ENCODE peak calls at places on chromosomes 2 and 18, in eight cellular contexts. F is IMR-90; Y is fibroblast of the aortic adventitia; Z is CD8-positive, alpha-beta T cell; L is stomach; K is nephron progenitor cell; P is tibial artery; W is tibial nerve. N is an unnamed sample.

GRCh38 chr2:59806486-59806885 is 747.0 kb downstream of the BCL11A start:
- DNase-seq in W (no peak), F (no peak), L (no peak), P (no peak), Y (no peak), K (no peak), Z (no peak), N (no peak)

GRCh38 chr2:190879474-190880373 is 897 bp upstream of the GLS start:
- DNase-seq in K (no peak), W (no peak), Y (peak), L (no peak), P (no peak), F (no peak), Z (no peak), N (no peak)

GRCh38 chr2:105409717-105410116 is 10.9 kb upstream of the FHL2 start:
- DNase-seq in Z (no peak), L (peak), K (no peak), F (peak), P (peak), W (peak), Y (peak), N (no peak)

GRCh38 chr18:55672574-55673361 is 84.8 kb upstream of the TCF4 start:
- DNase-seq in L (no peak), F (no peak), Y (peak), W (peak), K (no peak), Z (no peak), P (no peak), N (no peak)

GRCh38 chr2:71846669-71847291 is 300.9 kb downstream of the CYP26B1 start:
- DNase-seq in Y (peak), Z (no peak), L (no peak), W (no peak), K (no peak), F (peak), P (no peak), N (no peak)

GRCh38 chr18:5951515-5952081 is 56.3 kb upstream of the TMEM200C start:
- DNase-seq in L (no peak), W (no peak), P (no peak), F (no peak), Y (no peak), K (no peak), Z (no peak), N (no peak)

GRCh38 chr18:27780061-27780740 is 396.7 kb downstream of the CDH2 start:
- DNase-seq in F (no peak), P (no peak), W (no peak), L (no peak), Z (no peak), K (no peak), Y (no peak), N (no peak)

GRCh38 chr2:27710176-27710575 is 46.5 kb downstream of the SLC4A1AP start:
- DNase-seq in K (no peak), Z (no peak), P (no peak), W (no peak), F (no peak), Y (no peak), L (no peak), N (no peak)

GRCh38 chr2:17579605-17580318 is 39.3 kb downstream of the VSNL1 start:
- DNase-seq in K (no peak), L (no peak), Z (no peak), W (no peak), Y (no peak), P (no peak), F (no peak), N (no peak)

GRCh38 chr18:79935925-79936324 is 15.5 kb downstream of the SLC66A2 start:
- DNase-seq in F (no peak), Y (no peak), W (no peak), Z (no peak), P (no peak), L (no peak), K (no peak), N (peak)

GRCh38 chr2:132038179-132038882 is 123.4 kb downstream of the ANKRD30BL start:
- DNase-seq in Z (no peak), P (no peak), K (peak), Y (no peak), L (no peak), W (no peak), F (no peak), N (no peak)

GRCh38 chr2:75548036-75548573 is 12.6 kb downstream of the EVA1A start:
- DNase-seq in F (peak), P (no peak), W (no peak), Z (no peak), L (peak), K (no peak), Y (no peak), N (no peak)

GRCh38 chr2:109143214-109144187 is 14.5 kb downstream of the SH3RF3 start:
- DNase-seq in F (peak), P (no peak), L (no peak), K (no peak), Z (peak), Y (no peak), W (no peak), N (no peak)

GRCh38 chr2:238573065-238573778 is 146.5 kb downstream of the ASB1 start:
- DNase-seq in Y (no peak), K (peak), W (no peak), L (no peak), Z (peak), F (no peak), P (no peak), N (no peak)

GRCh38 chr2:195575879-195576391 is 81.1 kb upstream of the SLC39A10 start:
- DNase-seq in Z (no peak), P (no peak), Y (peak), W (peak), F (peak), L (no peak), K (no peak), N (no peak)

GRCh38 chr2:200614249-200614648 is 28.4 kb downstream of the AOX1 start:
- DNase-seq in Y (no peak), F (no peak), P (no peak), Z (no peak), W (no peak), K (no peak), L (no peak), N (no peak)

GRCh38 chr2:172279843-172280242 is 147.5 kb upstream of the ITGA6 start:
- DNase-seq in L (no peak), Y (no peak), P (no peak), F (no peak), W (no peak), K (no peak), Z (no peak), N (no peak)

GRCh38 chr2:118124293-118124891 is 36.1 kb downstream of the INSIG2 start:
- DNase-seq in F (no peak), Z (no peak), W (no peak), K (no peak), P (peak), Y (no peak), L (no peak), N (no peak)

GRCh38 chr2:75054296-75054695 is 95.9 kb downstream of the POLE4 start:
- DNase-seq in F (no peak), P (no peak), Z (no peak), L (no peak), W (no peak), Y (no peak), K (no peak), N (no peak)

GRCh38 chr2:75500633-75501032 is 60.1 kb downstream of the EVA1A start:
- DNase-seq in F (peak), W (no peak), Y (no peak), L (no peak), Z (no peak), P (no peak), K (no peak), N (no peak)

GRCh38 chr18:8765692-8766463 is 60.5 kb downstream of the MTCL1 start:
- DNase-seq in K (no peak), Y (peak), F (no peak), Z (no peak), L (no peak), P (no peak), W (no peak), N (no peak)

GRCh38 chr2:68662466-68662865 is 19.1 kb downstream of the PROKR1 start:
- DNase-seq in Y (no peak), K (no peak), L (no peak), P (no peak), W (no peak), Z (no peak), F (no peak), N (no peak)

GRCh38 chr18:49846263-49846662 is 32.9 kb upstream of the ACAA2 start:
- DNase-seq in P (no peak), Y (peak), F (peak), Z (no peak), W (peak), L (no peak), K (no peak), N (no peak)

GRCh38 chr2:168699834-168700417 is 102.5 kb upstream of the NOSTRIN start:
- DNase-seq in K (no peak), L (peak), P (peak), Z (no peak), F (peak), Y (peak), W (peak), N (no peak)

GRCh38 chr2:163657257-163657656 is 78.6 kb downstream of the FIGN start:
- DNase-seq in K (no peak), W (no peak), F (peak), Y (peak), L (no peak), Z (no peak), P (no peak), N (no peak)

GRCh38 chr2:23287250-23287704 is 97.7 kb upstream of the KLHL29 start:
- DNase-seq in L (no peak), Z (no peak), Y (peak), K (no peak), W (peak), F (peak), P (no peak), N (no peak)

GRCh38 chr18:78514910-78515670 is 464.5 kb upstream of the SALL3 start:
- DNase-seq in F (no peak), Z (no peak), Y (no peak), K (no peak), P (no peak), L (peak), W (no peak), N (no peak)

GRCh38 chr2:119809329-119810038 is 49.8 kb downstream of the PTPN4 start:
- DNase-seq in K (no peak), W (no peak), P (no peak), L (no peak), Y (peak), F (peak), Z (no peak), N (no peak)

GRCh38 chr2:104852161-104852689 is 1.7 kb upstream of the POU3F3 start:
- DNase-seq in K (peak), Z (no peak), F (no peak), P (no peak), L (no peak), Y (no peak), W (no peak), N (no peak)

GRCh38 chr2:215693269-215693998 is 257.6 kb upstream of the FN1 start:
- DNase-seq in Z (no peak), Y (peak), L (no peak), P (no peak), W (no peak), F (peak), K (no peak), N (no peak)

GRCh38 chr2:9221223-9221622 is 14.6 kb downstream of the ASAP2 start:
- DNase-seq in W (no peak), L (no peak), F (no peak), Z (no peak), Y (peak), P (peak), K (no peak), N (no peak)

GRCh38 chr2:150280255-150280654 is 207.2 kb downstream of the RND3 start:
- DNase-seq in L (no peak), Z (no peak), P (peak), F (peak), K (no peak), Y (peak), W (peak), N (no peak)

GRCh38 chr18:58649966-58650816 is 21.1 kb upstream of the MALT1 start:
- DNase-seq in Z (peak), L (no peak), W (no peak), F (peak), Y (peak), K (no peak), P (no peak), N (no peak)

GRCh38 chr2:177597759-177598158 is 205.2 kb downstream of the AGPS start:
- DNase-seq in P (no peak), K (no peak), W (no peak), Y (no peak), Z (no peak), F (no peak), L (no peak), N (no peak)

GRCh38 chr2:236498369-236498768 is 71.3 kb upstream of the ACKR3 start:
- DNase-seq in F (peak), Y (peak), L (no peak), W (no peak), P (no peak), Z (no peak), K (no peak), N (no peak)
- TF ChIP-seq CTCF in F (no peak), Y (no peak), L (no peak), W (no peak), P (no peak), Z (no peak), K (no peak), N (no peak)

GRCh38 chr2:234293973-234294372 is 202.9 kb downstream of the ARL4C start:
- DNase-seq in Y (no peak), Z (no peak), P (no peak), W (no peak), L (no peak), F (no peak), K (no peak), N (no peak)
- TF ChIP-seq CTCF in Y (no peak), Z (no peak), P (no peak), W (no peak), L (no peak), F (peak), K (no peak), N (peak)

GRCh38 chr2:224379986-224380385 is 21.9 kb downstream of the FAM124B start:
- DNase-seq in P (peak), K (no peak), W (no peak), Y (peak), L (no peak), Z (no peak), F (no peak), N (no peak)

GRCh38 chr2:224381913-224382647 is 19.8 kb downstream of the FAM124B start:
- DNase-seq in W (no peak), Z (no peak), K (no peak), Y (peak), F (no peak), L (no peak), P (no peak), N (no peak)

GRCh38 chr2:224382973-224383555 is 18.8 kb downstream of the FAM124B start:
- DNase-seq in P (no peak), F (no peak), Z (no peak), W (no peak), Y (no peak), K (no peak), L (no peak), N (no peak)

GRCh38 chr2:224379210-224379609 is 22.7 kb downstream of the FAM124B start:
- DNase-seq in F (no peak), Y (no peak), K (no peak), P (no peak), W (no peak), Z (no peak), L (no peak), N (no peak)

DNA sequence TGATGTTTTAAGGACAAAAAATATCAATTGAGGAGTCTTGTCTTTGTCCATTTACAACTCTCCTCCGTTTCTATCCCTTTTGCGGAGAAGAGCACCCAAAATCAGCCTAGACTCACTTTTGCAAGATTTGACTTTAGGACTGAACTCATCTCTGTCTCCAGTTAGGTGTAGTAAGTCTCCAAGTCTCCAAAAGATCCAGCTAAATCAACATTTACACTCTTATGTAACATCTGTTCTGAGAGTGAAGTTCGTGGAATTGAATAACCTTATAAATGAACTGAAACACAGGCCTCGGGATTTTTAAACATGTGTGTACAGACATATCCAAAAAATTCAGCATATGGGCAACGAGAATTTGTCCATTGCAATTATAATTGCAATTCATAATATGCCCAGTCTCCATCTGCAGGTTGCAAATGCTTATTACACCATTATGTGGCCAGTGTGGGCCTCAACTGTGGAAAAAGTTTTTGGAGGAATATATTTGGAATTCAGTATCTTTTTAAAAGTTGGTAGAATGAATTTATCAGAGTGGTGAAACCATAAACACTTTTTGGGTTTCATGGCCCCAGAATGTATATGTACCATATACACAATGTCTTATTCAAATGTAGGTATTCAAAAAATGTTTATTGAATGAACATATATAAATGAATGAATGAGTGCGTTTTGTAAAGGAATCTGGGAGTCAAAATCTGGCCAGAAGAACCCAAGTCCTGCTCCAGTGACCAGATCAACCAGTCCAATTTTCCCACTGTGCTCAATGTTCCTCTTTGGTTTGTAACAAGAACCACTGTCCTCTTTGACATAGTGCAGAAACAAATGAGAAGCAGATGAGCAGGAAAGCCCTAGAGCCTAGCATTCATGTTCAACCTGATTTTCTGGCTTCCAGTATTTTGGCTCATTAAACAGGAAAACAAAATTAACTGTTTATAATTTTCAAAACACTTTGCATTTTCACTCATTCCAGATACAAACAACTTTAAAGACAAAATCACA is 23.5 kb downstream of the FAM124B start:
- DNase-seq in L (no peak), Y (no peak), K (no peak), F (no peak), W (no peak), P (no peak), Z (no peak), N (no peak)
- TF ChIP-seq CTCF in L (no peak), Y (peak), K (no peak), F (peak), W (no peak), P (no peak), Z (no peak), N (peak)

DNA sequence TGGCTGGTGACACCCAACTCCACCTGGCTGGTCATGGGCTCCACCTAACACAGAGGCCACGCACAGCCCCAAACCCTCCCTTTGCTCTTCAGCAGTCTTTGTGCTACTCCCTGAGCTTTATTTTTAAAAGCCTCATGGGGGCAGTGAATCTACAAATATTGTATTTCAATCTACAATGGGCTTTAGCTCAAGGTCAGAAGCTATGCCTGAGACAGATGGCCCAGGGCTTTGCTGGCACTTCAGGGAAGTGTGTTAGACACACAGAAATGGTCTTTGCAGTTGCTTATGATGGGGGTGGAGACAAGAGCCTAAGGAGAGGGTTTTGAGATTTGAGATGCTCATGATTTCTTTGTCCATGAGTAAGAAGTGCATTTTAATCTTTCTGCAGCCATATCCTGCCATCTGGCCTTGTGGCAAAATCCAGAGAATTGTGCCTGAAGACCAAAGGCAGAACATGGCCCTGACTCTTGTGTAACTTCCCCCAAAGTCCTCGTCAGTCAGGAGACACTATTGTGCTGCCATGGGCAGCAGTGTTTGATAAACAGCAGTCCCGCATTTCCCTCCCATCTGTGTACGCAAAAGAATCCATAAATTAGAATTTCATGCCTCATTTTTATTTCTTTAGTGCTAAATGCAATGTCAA is 92.6 kb downstream of the VAPA start:
- DNase-seq in W (no peak), Z (no peak), L (no peak), P (no peak), Y (peak), K (no peak), F (peak), N (peak)
- TF ChIP-seq CTCF in W (peak), Z (no peak), L (no peak), P (peak), Y (peak), K (no peak), F (peak), N (peak)

DNA sequence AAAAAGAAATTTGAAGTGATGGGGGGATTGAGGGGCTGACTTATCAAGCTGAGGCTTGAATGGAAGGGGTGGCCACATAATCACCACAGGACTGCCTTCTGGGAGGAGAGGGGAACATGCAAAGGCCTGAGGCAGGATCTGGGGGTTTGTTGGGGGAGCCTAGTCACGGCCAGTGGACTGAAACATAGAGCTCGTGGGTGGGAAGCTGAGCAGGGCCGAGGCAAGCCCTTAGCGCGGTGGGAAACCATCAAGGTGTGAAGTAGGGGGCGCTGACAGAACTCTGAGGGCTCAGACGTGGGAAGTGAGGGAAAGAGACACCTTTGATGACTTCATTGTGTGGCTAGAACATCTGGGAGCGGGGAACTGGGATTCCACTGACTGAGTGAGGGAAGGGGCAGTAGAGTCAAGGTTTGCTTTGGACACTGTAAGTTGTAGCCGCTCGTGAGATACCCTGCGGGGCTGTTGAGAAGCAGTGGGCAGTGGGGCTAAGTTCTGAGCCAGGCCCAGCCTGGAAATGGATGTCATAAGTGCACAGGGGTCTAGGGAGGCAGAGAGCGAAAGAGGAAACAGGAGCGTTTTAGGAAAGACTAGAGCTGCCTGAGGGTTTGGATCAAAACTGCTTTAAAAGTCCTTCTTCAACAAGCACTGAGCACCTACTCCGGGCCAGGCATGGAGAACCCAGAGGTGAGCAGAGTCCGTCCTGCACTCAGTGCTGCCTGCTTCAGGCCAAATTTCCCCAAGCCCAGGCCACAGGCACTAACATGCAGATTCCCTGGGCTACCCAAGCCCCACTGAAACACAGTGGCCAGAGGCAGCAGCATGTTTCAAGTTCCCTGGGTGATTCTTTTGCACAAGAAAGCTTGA is 694 bp upstream of the SNORC start:
- DNase-seq in Z (no peak), Y (no peak), F (no peak), W (no peak), P (peak), L (peak), K (no peak), N (no peak)
- TF ChIP-seq CTCF in Z (no peak), Y (no peak), F (no peak), W (no peak), P (no peak), L (no peak), K (no peak), N (no peak)